ENCODE peak calls at places on chromosomes 4 and X, in four cellular contexts. T, I, O and F are unnamed samples. For H4K20me1, the result is how much of the 10 kb centered on the place peaks cover.

GRCh38 chr4:29867412-29867811 is 852.8 kb upstream of the PCDH7 start:
- DNase-seq in T (no peak), I (no peak), O (no peak), F (no peak)

GRCh38 chr4:68630371-68630770 is 40.1 kb downstream of the UGT2B15 start:
- DNase-seq in T (no peak), I (no peak), O (no peak), F (no peak)

GRCh38 chr4:6391852-6392188 is 80.6 kb downstream of the PPP2R2C start:
- DNase-seq in T (no peak), I (no peak), O (peak), F (no peak)

GRCh38 chr4:158176108-158176507 is 3.3 kb upstream of the GASK1B start:
- DNase-seq in T (peak), I (no peak), O (peak), F (no peak)

GRCh38 chr4:94934201-94934600 is 176.4 kb downstream of the BMPR1B start:
- DNase-seq in T (peak), I (no peak), O (no peak), F (no peak)

GRCh38 chrX:53047228-53047627 is 1.4 kb upstream of the GPR173 start:
- DNase-seq in T (no peak), I (peak), O (no peak), F (peak)

GRCh38 chr4:1195894-1196401 is 23.6 kb upstream of the SPON2 start:
- DNase-seq in T (no peak), I (no peak), O (no peak), F (no peak)

GRCh38 chr4:8642651-8643321 is 50.2 kb downstream of the CPZ start:
- DNase-seq in T (no peak), I (no peak), O (no peak), F (no peak)

GRCh38 chr4:41339812-41340809 is 83.4 kb downstream of the UCHL1 start:
- DNase-seq in T (peak), I (peak), O (no peak), F (no peak)

GRCh38 chrX:15512401-15512965 is 11.9 kb downstream of the BMX start:
- DNase-seq in T (no peak), I (no peak), O (no peak), F (no peak)

GRCh38 chrX:23887918-23888317 is 19.8 kb downstream of the APOO start:
- DNase-seq in T (no peak), I (no peak), O (no peak), F (no peak)

GRCh38 chrX:135463937-135464336 is 42.2 kb downstream of the SMIM10L2A start:
- DNase-seq in T (no peak), I (peak), O (peak), F (peak)

GRCh38 chrX:109966246-109966645 is 36.7 kb upstream of the TMEM164 start:
- DNase-seq in T (no peak), I (no peak), O (no peak), F (no peak)

GRCh38 chrX:24148535-24149345 is 789 bp upstream of the ZFX start:
- DNase-seq in T (peak), I (no peak), O (no peak), F (peak)

GRCh38 chrX:329291-329910 is 10.8 kb upstream of the GTPBP6 start:
- DNase-seq in T (no peak), I (no peak), O (no peak), F (no peak)

GRCh38 chrX:45751156-45751555 is 550.5 kb upstream of the DIPK2B start:
- DNase-seq in T (no peak), I (no peak), O (no peak), F (no peak)

GRCh38 chrX:150476183-150476699 is 92.2 kb upstream of the MTM1 start:
- DNase-seq in T (peak), I (no peak), O (no peak), F (no peak)

GRCh38 chrX:68175569-68175968 is 257.7 kb downstream of the OPHN1 start:
- DNase-seq in T (peak), I (no peak), O (no peak), F (no peak)

GRCh38 chrX:53729756-53730155 is 43.2 kb upstream of the HUWE1 start:
- DNase-seq in T (no peak), I (no peak), O (no peak), F (no peak)

GRCh38 chr4:84740071-84740470 is 157.1 kb downstream of the CDS1 start:
- DNase-seq in T (no peak), I (no peak), O (no peak), F (no peak)
- H3K27ac ChIP-seq in T (no peak), I (no peak), O (no peak), F (no peak)

GRCh38 chr4:101264550-101264949 is 82.8 kb downstream of the PPP3CA start:
- DNase-seq in T (no peak), I (no peak), O (no peak), F (no peak)
- H4K20me1 ChIP-seq in T (half or more), I (under half), O (under half), F (under half)

DNA sequence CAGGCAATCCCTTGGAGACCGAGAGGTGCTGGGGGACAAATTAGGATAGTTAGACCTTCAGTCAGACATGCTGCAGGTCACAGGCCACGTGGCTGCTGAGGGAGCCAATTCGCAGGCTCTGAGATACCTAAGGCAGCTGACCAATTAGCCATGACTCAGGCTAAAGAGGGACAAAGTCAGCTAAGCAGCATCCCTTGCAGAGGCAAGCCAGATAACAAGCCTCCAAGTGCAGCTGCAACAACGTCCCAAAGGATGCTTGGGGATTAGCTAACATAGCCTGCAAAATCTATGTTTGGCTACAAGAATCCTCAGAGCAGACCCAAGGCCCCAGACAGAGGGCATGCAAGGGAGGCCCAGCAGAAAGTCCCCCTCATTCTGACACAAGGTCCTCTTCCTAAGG is 93.5 kb downstream of the SEL1L3 start:
- DNase-seq in T (peak), I (no peak), O (no peak), F (no peak)
- H2AFZ ChIP-seq in T (no peak), I (no peak), O (no peak), F (no peak)

GRCh38 chr4:32258986-32259385 is 1538.8 kb downstream of the PCDH7 start:
- DNase-seq in T (no peak), I (no peak), O (no peak), F (no peak)

GRCh38 chr4:32261196-32261595 is 1541.0 kb downstream of the PCDH7 start:
- DNase-seq in T (no peak), I (peak), O (no peak), F (no peak)
- H3K27ac ChIP-seq in T (no peak), I (no peak), O (no peak), F (no peak)